ENCODE peak calls at places on chromosomes 11 and 22, in six cellular contexts. I is left ventricle myocardium inferior, M is GM23248, C is ovary, J is kidney, G is cardiac muscle cell. W is an unnamed sample. For H3K4me1, the result is how much of the 10 kb centered on the place peaks cover.

GRCh38 chr11:7672960-7673723 is at the start of gene CYB5R2:
- DNase-seq in M (peak), C (peak), I (peak), J (peak), G (peak), W (peak)

GRCh38 chr11:59283825-59284772 is 71.4 kb upstream of the MPEG1 start:
- DNase-seq in J (no peak), I (no peak), C (peak), M (peak), G (peak), W (peak)

GRCh38 chr11:73866095-73866579 is 10.5 kb downstream of the COA4 start:
- DNase-seq in M (peak), I (no peak), G (no peak), J (no peak), C (peak), W (no peak)

GRCh38 chr11:77284476-77285468 is 16.7 kb downstream of the GDPD4 start:
- DNase-seq in M (no peak), I (no peak), J (no peak), G (no peak), C (no peak), W (no peak)

GRCh38 chr11:43870981-43871550 is 9.6 kb upstream of the ALKBH3 start:
- DNase-seq in C (no peak), M (no peak), G (no peak), J (no peak), I (no peak), W (no peak)

GRCh38 chr11:20045098-20045688 is 115.1 kb downstream of the DBX1 start:
- DNase-seq in M (no peak), J (no peak), I (peak), G (no peak), C (no peak), W (no peak)

GRCh38 chr22:50085211-50085999 is at the start of gene MLC1:
- DNase-seq in I (no peak), M (no peak), J (peak), C (no peak), G (no peak), W (no peak)

GRCh38 chr11:16804104-16804947 is 65.9 kb downstream of the C11orf58 start:
- DNase-seq in J (no peak), G (no peak), I (no peak), M (no peak), C (no peak), W (peak)

GRCh38 chr11:100730266-100730665 is 43.2 kb downstream of the ARHGAP42 start:
- DNase-seq in G (no peak), I (no peak), C (no peak), J (no peak), M (peak), W (no peak)

GRCh38 chr11:2293396-2294339 is 8.1 kb downstream of the C11orf21 start:
- DNase-seq in I (no peak), M (no peak), J (peak), G (no peak), C (no peak), W (no peak)

GRCh38 chr11:18229501-18229900 is 7.1 kb downstream of the SAA4 start:
- DNase-seq in C (no peak), J (no peak), M (no peak), I (no peak), G (no peak), W (no peak)

GRCh38 chr22:19287889-19288288 is 3.6 kb downstream of the CLTCL1 start:
- DNase-seq in M (peak), J (no peak), C (no peak), I (no peak), G (no peak), W (no peak)

GRCh38 chr11:2139691-2140337 is 625 bp upstream of the IGF2 start:
- DNase-seq in I (no peak), M (no peak), G (peak), J (peak), C (peak), W (no peak)

GRCh38 chr22:32142600-32142999 is 16.5 kb downstream of the C22orf42 start:
- DNase-seq in J (no peak), G (no peak), M (no peak), C (no peak), I (no peak), W (no peak)

GRCh38 chr22:21025266-21025665 is 7.1 kb downstream of the SLC7A4 start:
- DNase-seq in I (no peak), G (no peak), M (no peak), J (no peak), C (no peak), W (peak)

GRCh38 chr22:37228106-37229011 is 15.7 kb downstream of the RAC2 start:
- DNase-seq in J (peak), I (peak), G (no peak), M (peak), C (no peak), W (no peak)

DNA sequence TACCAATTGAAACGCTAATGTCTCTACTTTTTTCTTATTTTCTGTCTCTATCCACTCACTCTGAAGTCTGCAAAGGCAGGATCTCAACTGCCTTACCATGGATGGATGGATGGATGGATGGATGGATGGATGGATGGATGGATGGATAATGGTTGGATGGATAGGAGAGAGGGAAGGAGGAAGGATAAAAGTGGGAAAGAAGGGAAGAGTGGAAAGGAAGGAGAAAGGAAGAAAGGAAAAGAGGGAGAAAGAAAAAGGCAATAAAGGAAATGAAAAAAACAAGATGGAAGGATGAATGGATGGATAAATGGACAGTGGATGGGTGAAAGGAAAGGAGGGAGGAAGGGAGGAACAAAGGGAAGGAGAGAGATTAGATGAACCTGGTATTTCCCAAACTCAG is 506.0 kb downstream of the MN1 start:
- DNase-seq in I (no peak), J (no peak), M (no peak), C (no peak), G (no peak), W (no peak)
- H3K4me1 ChIP-seq in I (under half), J (under half), M (under half), C (under half), G (under half), W (under half)

DNA sequence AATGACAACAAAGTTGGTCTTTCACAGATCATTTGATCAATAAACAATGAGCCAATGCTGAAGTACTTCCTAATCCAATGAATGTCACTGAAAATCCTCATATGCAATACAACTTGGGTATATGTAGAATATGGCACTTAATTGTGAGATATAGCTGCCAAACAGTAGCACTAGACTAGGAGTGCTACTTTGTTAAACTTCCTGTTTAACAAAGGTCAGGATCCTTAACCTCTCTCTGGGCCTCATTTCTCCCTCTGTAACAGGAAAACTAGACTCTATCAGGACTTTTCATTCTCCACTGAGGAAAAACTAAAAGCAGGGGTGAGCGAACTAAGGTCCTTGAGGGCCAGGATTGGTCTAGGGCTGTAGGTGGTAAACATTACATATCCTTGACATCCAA is 56.1 kb downstream of the PITPNB start:
- DNase-seq in G (no peak), M (no peak), I (no peak), J (no peak), C (no peak), W (no peak)
- H3K4me1 ChIP-seq in G (under half), M (half or more), I (half or more), J (under half), C (under half), W (under half)

GRCh38 chr22:25131198-25131887 is 68.3 kb upstream of the CRYBB3 start:
- DNase-seq in M (no peak), J (no peak), C (no peak), G (no peak), I (no peak), W (no peak)
- H3K4me1 ChIP-seq in M (under half), J (under half), C (under half), G (under half), I (half or more), W (under half)

GRCh38 chr11:72236083-72236697 is 7.8 kb downstream of the PHOX2A start:
- DNase-seq in I (no peak), M (no peak), J (no peak), G (no peak), C (no peak), W (no peak)
- H3K4me1 ChIP-seq in I (half or more), M (under half), J (under half), G (under half), C (under half), W (under half)

GRCh38 chr11:733072-733471 is 14.2 kb upstream of the TALDO1 start:
- DNase-seq in M (no peak), G (no peak), C (no peak), I (no peak), J (no peak), W (no peak)
- H3K4me1 ChIP-seq in M (under half), G (under half), C (under half), I (under half), J (under half), W (under half)

GRCh38 chr11:35488117-35488516 is 37.3 kb downstream of the PAMR1 start:
- DNase-seq in G (no peak), I (no peak), C (no peak), M (peak), J (no peak), W (no peak)

GRCh38 chr11:35485656-35486318 is 39.6 kb downstream of the PAMR1 start:
- DNase-seq in C (peak), I (peak), J (peak), M (peak), G (peak), W (peak)

GRCh38 chr11:35486934-35487333 is 38.5 kb downstream of the PAMR1 start:
- DNase-seq in I (no peak), M (no peak), G (no peak), J (no peak), C (no peak), W (no peak)

GRCh38 chr11:35486446-35486845 is 39.0 kb downstream of the PAMR1 start:
- DNase-seq in M (peak), C (no peak), G (no peak), J (no peak), I (no peak), W (no peak)

GRCh38 chr11:35487532-35488078 is 37.8 kb downstream of the PAMR1 start:
- DNase-seq in M (peak), I (no peak), G (peak), C (no peak), J (no peak), W (no peak)
- H3K4me1 ChIP-seq in M (half or more), I (under half), G (under half), C (under half), J (under half), W (under half)

GRCh38 chr11:62498492-62499286 is 47.9 kb downstream of the AHNAK start:
- DNase-seq in J (no peak), G (no peak), C (no peak), I (no peak), M (no peak), W (no peak)

GRCh38 chr11:62502030-62502730 is 44.4 kb downstream of the AHNAK start:
- DNase-seq in C (no peak), I (no peak), M (no peak), J (no peak), G (no peak), W (no peak)

GRCh38 chr11:62501432-62501891 is 45.1 kb downstream of the AHNAK start:
- DNase-seq in C (no peak), M (peak), I (peak), G (peak), J (no peak), W (no peak)

GRCh38 chr11:62497132-62497915 is 49.3 kb downstream of the AHNAK start:
- DNase-seq in I (no peak), J (no peak), M (peak), C (no peak), G (no peak), W (no peak)

GRCh38 chr11:62500066-62501035 is 46.3 kb downstream of the AHNAK start:
- DNase-seq in I (no peak), G (no peak), J (no peak), M (no peak), C (no peak), W (no peak)
- H3K4me1 ChIP-seq in I (half or more), G (under half), J (under half), M (under half), C (under half), W (under half)

DNA sequence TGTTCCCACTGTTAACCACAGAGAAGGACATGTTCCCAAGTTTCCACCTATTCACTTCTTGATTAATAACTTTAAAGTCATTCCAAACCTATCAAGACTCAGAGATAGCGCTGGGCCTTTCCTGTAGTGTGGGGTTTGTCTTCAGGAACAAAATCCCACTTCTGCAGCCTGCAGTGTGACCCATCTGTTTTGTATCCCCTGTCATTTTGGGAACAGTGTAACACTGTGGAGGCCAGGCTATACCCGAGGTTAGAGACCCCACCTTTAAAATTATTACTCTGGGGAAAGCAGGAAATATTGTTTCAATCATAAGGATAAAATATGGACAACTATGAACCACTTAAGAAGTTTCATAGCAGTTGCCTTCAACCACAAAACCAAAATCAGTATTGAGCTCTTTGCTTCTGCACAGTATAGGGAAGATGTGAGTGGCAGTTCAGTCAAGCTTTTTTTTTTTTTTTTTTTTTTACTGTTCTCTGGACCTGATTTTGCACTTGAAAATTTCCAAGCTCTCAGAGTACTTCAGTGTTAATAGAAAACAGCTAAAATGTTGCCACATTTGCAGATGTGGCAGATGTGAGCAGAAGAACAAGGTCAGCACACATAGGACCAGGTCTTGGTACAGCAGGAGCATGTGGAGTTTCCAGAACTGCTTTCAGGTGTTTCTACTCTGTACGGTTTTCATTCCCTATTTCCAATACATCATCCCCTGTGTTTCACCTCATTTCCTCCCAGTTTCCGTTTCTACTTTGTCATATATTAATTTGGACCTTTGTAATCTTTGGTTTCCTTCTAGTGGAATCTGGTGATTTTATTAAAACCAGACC is 121.5 kb downstream of the MAML2 start:
- DNase-seq in I (no peak), J (no peak), M (no peak), G (no peak), C (no peak), W (no peak)
- H3K4me1 ChIP-seq in I (half or more), J (under half), M (under half), G (half or more), C (under half), W (under half)

GRCh38 chr11:34346551-34346950 is 11.3 kb downstream of the ABTB2 start:
- DNase-seq in M (peak), J (no peak), I (peak), G (no peak), C (no peak), W (no peak)

GRCh38 chr11:34344410-34345011 is 13.3 kb downstream of the ABTB2 start:
- DNase-seq in I (no peak), J (no peak), C (no peak), M (no peak), G (no peak), W (no peak)

GRCh38 chr11:34343686-34344085 is 14.1 kb downstream of the ABTB2 start:
- DNase-seq in J (no peak), G (no peak), I (no peak), M (no peak), C (no peak), W (no peak)

GRCh38 chr11:34345012-34345804 is 12.6 kb downstream of the ABTB2 start:
- DNase-seq in M (peak), I (peak), C (peak), G (no peak), J (peak), W (no peak)

GRCh38 chr11:34345991-34346480 is 11.8 kb downstream of the ABTB2 start:
- DNase-seq in C (no peak), M (peak), G (peak), I (peak), J (no peak), W (no peak)
- H3K4me1 ChIP-seq in C (under half), M (half or more), G (half or more), I (half or more), J (under half), W (under half)